ENCODE peak calls at places on chromosomes 12 and 14, in nine cellular contexts. One of them, this sample, is unnamed.

GRCh38 chr14:98366429-98366828 is 905.6 kb downstream of the BCL11B start:
- DNase-seq in lower leg skin: peak
- DNase-seq in psoas muscle: no peak
- DNase-seq in PC-9: no peak
- DNase-seq in AG09309: no peak
- DNase-seq in mesothelial cell of epicardium: no peak
- DNase-seq in GM13977: no peak
- DNase-seq in fibroblast of pulmonary artery: no peak
- DNase-seq in nephron progenitor cell: no peak
- DNase-seq in this sample: no peak

GRCh38 chr12:1595026-1595561 is 713 bp upstream of the FBXL14 start:
- DNase-seq in AG09309: no peak
- DNase-seq in fibroblast of pulmonary artery: no peak
- DNase-seq in mesothelial cell of epicardium: no peak
- DNase-seq in PC-9: no peak
- DNase-seq in lower leg skin: no peak
- DNase-seq in GM13977: no peak
- DNase-seq in psoas muscle: no peak
- DNase-seq in nephron progenitor cell: no peak
- DNase-seq in this sample: no peak

GRCh38 chr12:51636581-51636980 is 45.5 kb downstream of the SCN8A start:
- DNase-seq in psoas muscle: no peak
- DNase-seq in PC-9: no peak
- DNase-seq in lower leg skin: no peak
- DNase-seq in fibroblast of pulmonary artery: peak
- DNase-seq in mesothelial cell of epicardium: no peak
- DNase-seq in GM13977: no peak
- DNase-seq in AG09309: peak
- DNase-seq in nephron progenitor cell: no peak
- DNase-seq in this sample: peak

GRCh38 chr14:78673845-78674244 is 503.7 kb downstream of the NRXN3 start:
- DNase-seq in AG09309: no peak
- DNase-seq in psoas muscle: no peak
- DNase-seq in lower leg skin: no peak
- DNase-seq in mesothelial cell of epicardium: no peak
- DNase-seq in PC-9: no peak
- DNase-seq in GM13977: no peak
- DNase-seq in fibroblast of pulmonary artery: no peak
- DNase-seq in nephron progenitor cell: no peak
- DNase-seq in this sample: no peak

GRCh38 chr12:23055004-23055403 is 430.0 kb downstream of the ETNK1 start:
- DNase-seq in AG09309: no peak
- DNase-seq in fibroblast of pulmonary artery: peak
- DNase-seq in mesothelial cell of epicardium: no peak
- DNase-seq in PC-9: no peak
- DNase-seq in nephron progenitor cell: peak
- DNase-seq in psoas muscle: no peak
- DNase-seq in GM13977: no peak
- DNase-seq in lower leg skin: no peak
- DNase-seq in this sample: no peak

GRCh38 chr12:49832836-49833421 is 4.7 kb upstream of the NCKAP5L start:
- DNase-seq in fibroblast of pulmonary artery: peak
- DNase-seq in lower leg skin: no peak
- DNase-seq in AG09309: peak
- DNase-seq in PC-9: no peak
- DNase-seq in nephron progenitor cell: no peak
- DNase-seq in mesothelial cell of epicardium: no peak
- DNase-seq in psoas muscle: no peak
- DNase-seq in GM13977: no peak
- DNase-seq in this sample: no peak

GRCh38 chr14:105898482-105899010 is 372.2 kb downstream of the TMEM121 start:
- DNase-seq in PC-9: no peak
- DNase-seq in psoas muscle: peak
- DNase-seq in lower leg skin: no peak
- DNase-seq in fibroblast of pulmonary artery: no peak
- DNase-seq in AG09309: no peak
- DNase-seq in mesothelial cell of epicardium: no peak
- DNase-seq in nephron progenitor cell: no peak
- DNase-seq in GM13977: no peak
- DNase-seq in this sample: no peak

GRCh38 chr14:32233292-32233691 is 30.2 kb upstream of the RNU6-8 start:
- DNase-seq in AG09309: no peak
- DNase-seq in PC-9: peak
- DNase-seq in GM13977: no peak
- DNase-seq in fibroblast of pulmonary artery: no peak
- DNase-seq in mesothelial cell of epicardium: no peak
- DNase-seq in psoas muscle: no peak
- DNase-seq in nephron progenitor cell: no peak
- DNase-seq in lower leg skin: no peak
- DNase-seq in this sample: no peak

GRCh38 chr12:1117970-1118563 is 127.0 kb downstream of the ERC1 start:
- DNase-seq in fibroblast of pulmonary artery: peak
- DNase-seq in nephron progenitor cell: peak
- DNase-seq in AG09309: peak
- DNase-seq in psoas muscle: peak
- DNase-seq in lower leg skin: peak
- DNase-seq in GM13977: peak
- DNase-seq in mesothelial cell of epicardium: peak
- DNase-seq in PC-9: peak
- DNase-seq in this sample: peak

GRCh38 chr12:15979096-15980091 is 68.3 kb downstream of the DERA start:
- DNase-seq in PC-9: peak
- DNase-seq in GM13977: no peak
- DNase-seq in psoas muscle: no peak
- DNase-seq in lower leg skin: no peak
- DNase-seq in mesothelial cell of epicardium: no peak
- DNase-seq in nephron progenitor cell: peak
- DNase-seq in AG09309: peak
- DNase-seq in fibroblast of pulmonary artery: peak
- DNase-seq in this sample: peak

GRCh38 chr12:442235-442884 is 17.4 kb upstream of the B4GALNT3 start:
- DNase-seq in mesothelial cell of epicardium: no peak
- DNase-seq in lower leg skin: no peak
- DNase-seq in GM13977: no peak
- DNase-seq in fibroblast of pulmonary artery: peak
- DNase-seq in AG09309: no peak
- DNase-seq in nephron progenitor cell: peak
- DNase-seq in PC-9: no peak
- DNase-seq in psoas muscle: no peak
- DNase-seq in this sample: peak

GRCh38 chr12:46830731-46831334 is 5.0 kb upstream of the SLC38A4 start:
- DNase-seq in fibroblast of pulmonary artery: no peak
- DNase-seq in mesothelial cell of epicardium: no peak
- DNase-seq in PC-9: no peak
- DNase-seq in nephron progenitor cell: peak
- DNase-seq in psoas muscle: peak
- DNase-seq in GM13977: no peak
- DNase-seq in lower leg skin: no peak
- DNase-seq in AG09309: no peak
- DNase-seq in this sample: no peak

GRCh38 chr12:114400925-114401324 is 5.0 kb downstream of the TBX5 start:
- DNase-seq in lower leg skin: peak
- DNase-seq in mesothelial cell of epicardium: no peak
- DNase-seq in PC-9: no peak
- DNase-seq in nephron progenitor cell: no peak
- DNase-seq in psoas muscle: no peak
- DNase-seq in GM13977: no peak
- DNase-seq in fibroblast of pulmonary artery: peak
- DNase-seq in AG09309: peak
- DNase-seq in this sample: no peak

DNA sequence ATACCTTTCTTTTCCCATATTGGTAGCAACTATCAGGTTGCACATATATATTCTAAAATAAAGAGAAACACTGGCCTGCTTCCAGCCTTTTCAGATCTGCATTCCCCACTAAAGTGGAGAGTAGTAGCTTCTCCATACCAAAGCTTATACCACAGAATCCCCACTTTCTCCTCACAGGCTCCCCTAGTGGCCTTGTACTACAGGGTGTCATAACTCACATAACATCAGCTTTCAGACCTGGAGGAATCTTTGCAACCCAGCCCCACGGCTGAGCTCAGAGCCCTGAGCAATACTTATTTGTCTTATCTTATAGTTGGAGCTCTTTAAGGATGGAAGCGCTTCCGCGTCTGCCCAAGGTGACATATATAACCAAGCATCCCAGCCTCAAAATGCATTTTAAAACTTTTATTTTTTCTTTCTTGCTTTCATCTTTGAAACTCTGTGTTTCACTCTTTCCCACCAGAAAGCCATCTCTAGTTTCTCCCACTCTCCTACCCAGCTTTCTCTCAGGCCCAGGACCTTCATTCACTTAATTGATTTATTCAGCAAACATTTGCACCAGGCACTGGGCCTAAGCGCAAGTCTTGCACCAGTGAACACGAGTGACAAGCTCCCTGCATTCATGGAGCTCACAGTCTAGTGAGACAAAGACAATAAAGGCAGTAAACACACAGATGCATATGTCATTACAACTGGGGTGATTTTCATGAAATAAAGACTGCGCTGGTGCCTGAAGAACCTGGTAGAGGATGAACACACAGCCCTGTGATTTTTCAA is 254.7 kb downstream of the IPO8 start:
- DNase-seq in nephron progenitor cell: peak
- DNase-seq in PC-9: no peak
- DNase-seq in fibroblast of pulmonary artery: peak
- DNase-seq in GM13977: no peak
- DNase-seq in lower leg skin: no peak
- DNase-seq in mesothelial cell of epicardium: no peak
- DNase-seq in psoas muscle: no peak
- DNase-seq in AG09309: no peak
- DNase-seq in this sample: no peak
- TF ChIP-seq CTCF in nephron progenitor cell: peak
- TF ChIP-seq CTCF in PC-9: peak
- TF ChIP-seq CTCF in fibroblast of pulmonary artery: peak
- TF ChIP-seq CTCF in GM13977: peak
- TF ChIP-seq CTCF in lower leg skin: no peak
- TF ChIP-seq CTCF in mesothelial cell of epicardium: no peak
- TF ChIP-seq CTCF in psoas muscle: no peak
- TF ChIP-seq CTCF in AG09309: peak
- TF ChIP-seq CTCF in this sample: peak

GRCh38 chr14:55136241-55136640 is 7.2 kb downstream of the LGALS3 start:
- DNase-seq in lower leg skin: no peak
- DNase-seq in fibroblast of pulmonary artery: peak
- DNase-seq in mesothelial cell of epicardium: no peak
- DNase-seq in PC-9: no peak
- DNase-seq in psoas muscle: no peak
- DNase-seq in nephron progenitor cell: no peak
- DNase-seq in GM13977: no peak
- DNase-seq in AG09309: no peak
- DNase-seq in this sample: no peak

GRCh38 chr14:55130194-55130550 is 1.1 kb downstream of the LGALS3 start:
- DNase-seq in nephron progenitor cell: no peak
- DNase-seq in PC-9: peak
- DNase-seq in mesothelial cell of epicardium: no peak
- DNase-seq in psoas muscle: no peak
- DNase-seq in AG09309: no peak
- DNase-seq in fibroblast of pulmonary artery: no peak
- DNase-seq in GM13977: no peak
- DNase-seq in lower leg skin: no peak
- DNase-seq in this sample: no peak

GRCh38 chr14:55131782-55132181 is 2.7 kb downstream of the LGALS3 start:
- DNase-seq in mesothelial cell of epicardium: no peak
- DNase-seq in GM13977: no peak
- DNase-seq in psoas muscle: no peak
- DNase-seq in fibroblast of pulmonary artery: no peak
- DNase-seq in PC-9: no peak
- DNase-seq in nephron progenitor cell: no peak
- DNase-seq in AG09309: no peak
- DNase-seq in lower leg skin: no peak
- DNase-seq in this sample: no peak

GRCh38 chr14:55136868-55137785 is 8.1 kb downstream of the LGALS3 start:
- DNase-seq in fibroblast of pulmonary artery: peak
- DNase-seq in GM13977: no peak
- DNase-seq in psoas muscle: peak
- DNase-seq in nephron progenitor cell: no peak
- DNase-seq in AG09309: peak
- DNase-seq in PC-9: no peak
- DNase-seq in lower leg skin: no peak
- DNase-seq in mesothelial cell of epicardium: no peak
- DNase-seq in this sample: peak

GRCh38 chr14:55133416-55133815 is 4.4 kb downstream of the LGALS3 start:
- DNase-seq in psoas muscle: no peak
- DNase-seq in PC-9: no peak
- DNase-seq in GM13977: no peak
- DNase-seq in lower leg skin: no peak
- DNase-seq in nephron progenitor cell: no peak
- DNase-seq in AG09309: no peak
- DNase-seq in mesothelial cell of epicardium: no peak
- DNase-seq in fibroblast of pulmonary artery: peak
- DNase-seq in this sample: no peak
- TF ChIP-seq CTCF in psoas muscle: peak
- TF ChIP-seq CTCF in PC-9: peak
- TF ChIP-seq CTCF in GM13977: no peak
- TF ChIP-seq CTCF in lower leg skin: no peak
- TF ChIP-seq CTCF in nephron progenitor cell: no peak
- TF ChIP-seq CTCF in AG09309: peak
- TF ChIP-seq CTCF in mesothelial cell of epicardium: no peak
- TF ChIP-seq CTCF in fibroblast of pulmonary artery: peak
- TF ChIP-seq CTCF in this sample: no peak

DNA sequence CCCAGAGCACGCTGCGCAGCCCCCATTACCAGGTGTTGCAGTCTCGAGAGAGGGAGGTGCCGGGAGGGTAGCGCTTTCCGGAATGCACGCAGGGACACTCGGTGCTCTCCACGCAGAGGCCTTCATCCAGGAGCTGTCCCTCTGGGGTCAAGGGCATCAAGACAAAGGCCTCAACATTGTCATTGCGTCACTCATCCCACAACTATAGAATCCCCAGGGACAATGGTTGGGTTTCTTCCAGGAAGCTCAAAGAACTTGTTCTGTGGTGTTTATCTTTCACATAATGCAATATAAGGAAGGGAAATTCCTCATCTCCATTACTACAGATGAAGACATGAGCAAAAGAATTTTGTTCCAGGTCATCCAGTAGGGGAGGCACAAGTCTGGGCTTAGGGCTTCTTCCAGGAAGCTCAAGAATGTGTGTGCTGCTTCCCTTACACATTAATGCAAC is 52.1 kb downstream of the VWF start:
- DNase-seq in GM13977: no peak
- DNase-seq in psoas muscle: no peak
- DNase-seq in mesothelial cell of epicardium: no peak
- DNase-seq in PC-9: peak
- DNase-seq in lower leg skin: no peak
- DNase-seq in AG09309: no peak
- DNase-seq in nephron progenitor cell: no peak
- DNase-seq in fibroblast of pulmonary artery: peak
- DNase-seq in this sample: no peak
- TF ChIP-seq CTCF in GM13977: no peak
- TF ChIP-seq CTCF in psoas muscle: no peak
- TF ChIP-seq CTCF in mesothelial cell of epicardium: no peak
- TF ChIP-seq CTCF in PC-9: no peak
- TF ChIP-seq CTCF in lower leg skin: no peak
- TF ChIP-seq CTCF in AG09309: peak
- TF ChIP-seq CTCF in nephron progenitor cell: no peak
- TF ChIP-seq CTCF in fibroblast of pulmonary artery: peak
- TF ChIP-seq CTCF in this sample: peak

DNA sequence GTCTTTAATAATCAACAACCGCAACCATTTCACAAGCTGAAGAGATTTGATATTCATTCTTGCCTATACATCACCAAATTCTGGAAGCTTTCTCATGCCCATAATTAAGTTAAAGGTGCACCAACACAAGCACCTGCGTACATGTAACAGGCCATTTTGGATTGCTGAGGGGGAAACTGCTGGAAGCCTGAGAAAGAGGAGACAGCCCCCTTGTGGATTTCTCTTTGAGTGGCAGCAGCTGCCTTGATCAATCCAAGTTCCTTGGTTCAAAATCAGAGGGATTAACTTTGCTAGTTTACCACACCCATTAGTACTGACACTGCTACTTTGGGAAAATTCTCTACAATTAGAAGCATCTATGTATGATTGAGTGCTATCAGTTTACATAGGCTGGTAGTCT is 321.1 kb downstream of the NOVA1 start:
- DNase-seq in PC-9: no peak
- DNase-seq in mesothelial cell of epicardium: no peak
- DNase-seq in nephron progenitor cell: peak
- DNase-seq in lower leg skin: no peak
- DNase-seq in fibroblast of pulmonary artery: no peak
- DNase-seq in AG09309: no peak
- DNase-seq in GM13977: no peak
- DNase-seq in psoas muscle: no peak
- DNase-seq in this sample: no peak
- TF ChIP-seq CTCF in PC-9: no peak
- TF ChIP-seq CTCF in mesothelial cell of epicardium: no peak
- TF ChIP-seq CTCF in nephron progenitor cell: peak
- TF ChIP-seq CTCF in lower leg skin: no peak
- TF ChIP-seq CTCF in fibroblast of pulmonary artery: peak
- TF ChIP-seq CTCF in AG09309: no peak
- TF ChIP-seq CTCF in GM13977: no peak
- TF ChIP-seq CTCF in psoas muscle: no peak
- TF ChIP-seq CTCF in this sample: no peak

This sample was measured in AG09319.